ENCODE peak calls at places on chromosomes 6 and 20, in nine cellular contexts. S is HepG2, D is ascending aorta, Z is heart left ventricle, H is neural progenitor cell, F is body of pancreas, Q is astrocyte of the cerebellum, E is fibroblast of villous mesenchyme, X is fibroblast of mammary gland. N is an unnamed sample.

GRCh38 chr20:6492396-6493055 is 275.0 kb upstream of the BMP2 start:
- DNase-seq in F (no peak), X (no peak), D (no peak), H (no peak), Z (no peak), S (no peak), E (peak), Q (no peak), N (peak)

GRCh38 chr6:111357680-111358079 is 125.3 kb downstream of the REV3L start:
- DNase-seq in S (no peak), Q (no peak), F (no peak), X (no peak), Z (no peak), D (no peak), E (no peak), H (no peak), N (no peak)

GRCh38 chr6:25788305-25788922 is 33.9 kb downstream of the SLC17A4 start:
- DNase-seq in Q (no peak), F (peak), Z (peak), H (peak), S (peak), E (peak), X (peak), D (no peak), N (peak)

GRCh38 chr6:33061987-33062386 is 11.5 kb downstream of the HLA-DPA1 start:
- DNase-seq in H (no peak), D (no peak), Q (no peak), Z (no peak), E (peak), F (no peak), X (peak), S (no peak), N (peak)

GRCh38 chr20:10864076-10864672 is 190.4 kb upstream of the JAG1 start:
- DNase-seq in D (no peak), X (peak), F (peak), H (no peak), S (no peak), E (no peak), Q (no peak), Z (peak), N (peak)

GRCh38 chr6:21887301-21888185 is 294.0 kb downstream of the SOX4 start:
- DNase-seq in H (no peak), Z (peak), D (no peak), E (no peak), S (peak), X (peak), F (no peak), Q (peak), N (peak)

GRCh38 chr6:5025911-5026819 is 22.3 kb upstream of the RPP40 start:
- DNase-seq in F (peak), E (peak), D (no peak), X (peak), S (peak), H (peak), Q (no peak), Z (peak), N (peak)

GRCh38 chr6:33343953-33344611 is 26.5 kb upstream of the ZBTB22 start:
- DNase-seq in F (no peak), E (no peak), X (no peak), S (no peak), Z (no peak), H (no peak), D (no peak), Q (no peak), N (no peak)

GRCh38 chr6:37321516-37321915 is 32.3 kb upstream of the RNF8 start:
- DNase-seq in S (no peak), D (no peak), H (no peak), Q (no peak), Z (no peak), X (no peak), E (no peak), F (no peak), N (no peak)

GRCh38 chr6:106715922-106716321 is 86.5 kb downstream of the QRSL1 start:
- DNase-seq in H (no peak), Q (no peak), E (no peak), Z (no peak), F (no peak), S (no peak), D (no peak), X (no peak), N (no peak)

GRCh38 chr20:47051936-47052566 is 157.4 kb downstream of the EYA2 start:
- DNase-seq in D (no peak), E (no peak), Q (no peak), X (no peak), F (no peak), Z (no peak), S (no peak), H (no peak), N (no peak)

GRCh38 chr6:143806282-143807102 is 36.6 kb upstream of the LTV1 start:
- DNase-seq in S (no peak), Q (peak), H (no peak), F (peak), D (no peak), Z (no peak), E (peak), X (peak), N (peak)

GRCh38 chr6:112058243-112058642 is 4.3 kb downstream of the CCN6 start:
- DNase-seq in H (no peak), F (no peak), S (no peak), Q (no peak), X (no peak), D (no peak), Z (no peak), E (no peak), N (no peak)

GRCh38 chr6:109442393-109442924 is 1.9 kb downstream of the SMPD2 start:
- DNase-seq in H (no peak), F (no peak), X (no peak), E (no peak), S (no peak), Q (no peak), D (no peak), Z (no peak), N (no peak)

GRCh38 chr6:63578757-63579156 is 6.5 kb downstream of the LOC128125822 start:
- DNase-seq in F (no peak), X (no peak), E (no peak), Q (no peak), H (no peak), S (no peak), D (no peak), Z (no peak), N (no peak)

GRCh38 chr6:63576147-63576772 is 4.0 kb downstream of the LOC128125822 start:
- DNase-seq in F (no peak), S (no peak), X (no peak), H (no peak), D (no peak), E (no peak), Z (no peak), Q (no peak), N (no peak)

GRCh38 chr6:63574554-63574900 is 2.2 kb downstream of the LOC128125822 start:
- DNase-seq in S (no peak), Q (no peak), E (no peak), X (no peak), Z (no peak), D (no peak), H (no peak), F (no peak), N (no peak)

GRCh38 chr6:63579937-63580703 is 7.8 kb downstream of the LOC128125822 start:
- DNase-seq in Z (no peak), X (no peak), H (no peak), D (no peak), E (no peak), F (no peak), Q (no peak), S (no peak), N (no peak)

GRCh38 chr6:63576985-63577712 is 4.9 kb downstream of the LOC128125822 start:
- DNase-seq in F (no peak), Q (no peak), Z (no peak), H (no peak), X (no peak), S (no peak), D (no peak), E (no peak), N (no peak)
- H3K4me3 ChIP-seq in F (no peak), Q (no peak), Z (no peak), H (no peak), X (no peak), S (no peak), D (no peak), E (no peak), N (no peak)

GRCh38 chr20:58133020-58133419 is 95.4 kb downstream of the ANKRD60 start:
- DNase-seq in E (peak), Q (no peak), D (no peak), H (no peak), X (no peak), Z (no peak), S (no peak), F (no peak), N (no peak)
- TF ChIP-seq CTCF in E (no peak), Q (no peak), D (no peak), H (no peak), X (no peak), Z (no peak), S (no peak), F (no peak), N (no peak)

DNA sequence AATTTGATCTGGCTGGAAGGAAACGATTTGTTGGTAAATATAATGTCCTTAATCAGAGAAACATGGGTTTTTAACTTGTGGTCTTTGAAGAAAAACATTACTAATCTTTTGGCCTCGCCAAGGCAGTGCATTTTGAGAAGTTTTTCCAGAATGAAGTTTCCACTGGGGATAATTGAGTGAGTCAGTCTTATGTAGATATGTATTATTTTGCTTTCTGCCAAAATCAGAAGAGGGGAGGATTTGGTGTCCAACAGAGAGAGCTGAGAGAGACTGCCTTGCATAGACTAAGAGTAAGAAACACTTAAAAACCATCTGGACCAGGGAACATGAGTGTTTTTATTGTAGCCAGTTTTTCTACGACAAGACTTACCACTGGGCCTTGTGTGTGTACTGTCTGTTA is 80.0 kb downstream of the FNDC1 start:
- DNase-seq in E (no peak), H (no peak), X (peak), D (no peak), F (no peak), S (no peak), Z (no peak), Q (peak), N (peak)
- H3K4me3 ChIP-seq in E (no peak), H (no peak), X (no peak), D (no peak), F (no peak), S (no peak), Z (no peak), Q (no peak), N (no peak)

GRCh38 chr6:137370871-137371633 is 123.1 kb downstream of the OLIG3 start:
- DNase-seq in F (no peak), Q (no peak), E (peak), Z (no peak), H (no peak), X (peak), S (peak), D (no peak), N (no peak)
- TF ChIP-seq CTCF in F (no peak), Q (no peak), E (peak), Z (no peak), H (peak), X (peak), S (peak), D (no peak), N (peak)

GRCh38 chr6:54850061-54850460 is 3.5 kb downstream of the FAM83B start:
- DNase-seq in Q (no peak), H (no peak), Z (no peak), F (no peak), S (no peak), X (no peak), D (no peak), E (no peak), N (no peak)

GRCh38 chr6:54846243-54846856 is at the start of gene FAM83B:
- DNase-seq in E (no peak), D (no peak), H (peak), X (no peak), S (no peak), F (peak), Q (no peak), Z (peak), N (no peak)

GRCh38 chr6:54847799-54848597 is 1.4 kb downstream of the FAM83B start:
- DNase-seq in X (peak), Z (no peak), H (no peak), F (no peak), D (no peak), E (peak), S (no peak), Q (no peak), N (peak)

GRCh38 chr6:54846857-54847721 is 518 bp downstream of the FAM83B start:
- DNase-seq in D (no peak), F (peak), Q (no peak), Z (no peak), H (peak), E (no peak), X (no peak), S (no peak), N (no peak)
- H3K4me3 ChIP-seq in D (peak), F (peak), Q (peak), Z (peak), H (peak), E (peak), X (peak), S (no peak), N (peak)

GRCh38 chr6:136209496-136209895 is 40.6 kb downstream of the MTFR2 start:
- DNase-seq in Q (no peak), D (no peak), Z (no peak), E (no peak), H (no peak), F (no peak), X (no peak), S (no peak), N (no peak)

GRCh38 chr6:136212616-136213396 is 37.3 kb downstream of the MTFR2 start:
- DNase-seq in Q (no peak), H (no peak), X (no peak), Z (no peak), E (peak), D (no peak), F (no peak), S (no peak), N (no peak)

GRCh38 chr6:136213853-136214252 is 36.3 kb downstream of the MTFR2 start:
- DNase-seq in X (no peak), E (no peak), S (no peak), D (no peak), F (no peak), Q (no peak), H (no peak), Z (no peak), N (no peak)

GRCh38 chr6:136210450-136211165 is 39.5 kb downstream of the MTFR2 start:
- DNase-seq in X (no peak), H (no peak), E (no peak), D (no peak), S (no peak), F (no peak), Z (no peak), Q (no peak), N (no peak)

DNA sequence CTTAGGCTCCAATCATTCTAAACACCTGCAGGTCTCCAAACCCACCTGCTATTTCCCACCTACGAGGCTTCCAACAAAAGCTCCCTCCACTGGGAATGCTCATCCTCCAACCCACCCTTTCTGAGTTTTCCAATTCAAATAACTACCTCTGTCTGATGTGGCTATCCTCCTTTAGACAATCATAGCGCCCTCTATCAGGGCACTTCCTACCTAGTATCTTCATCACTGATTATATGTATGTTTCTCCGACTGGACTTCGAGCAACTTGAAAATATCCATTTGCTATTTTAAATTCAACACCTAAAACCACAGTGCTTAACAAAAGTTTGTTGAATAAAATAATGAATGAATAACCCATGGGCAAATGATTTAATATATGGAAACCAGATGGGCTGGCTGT is 41.3 kb downstream of the MTFR2 start:
- DNase-seq in Q (no peak), F (no peak), E (no peak), X (no peak), D (no peak), H (no peak), Z (no peak), S (no peak), N (no peak)
- TF ChIP-seq CTCF in Q (no peak), F (no peak), E (no peak), X (no peak), D (no peak), H (peak), Z (no peak), S (no peak), N (no peak)

GRCh38 chr6:139028658-139029469 is at the start of gene ABRACL:
- DNase-seq in E (peak), F (peak), S (no peak), Z (peak), Q (peak), X (peak), H (peak), D (peak), N (peak)

GRCh38 chr6:139028242-139028657 is 295 bp upstream of the ABRACL start:
- DNase-seq in E (no peak), F (peak), D (no peak), S (no peak), Z (no peak), Q (no peak), X (peak), H (peak), N (no peak)

GRCh38 chr6:139029470-139030210 is 1.1 kb downstream of the ABRACL start:
- DNase-seq in X (peak), H (peak), Q (no peak), F (peak), E (peak), Z (peak), D (no peak), S (no peak), N (peak)

GRCh38 chr6:139030539-139030938 is 2.0 kb downstream of the ABRACL start:
- DNase-seq in E (no peak), D (no peak), Z (no peak), F (peak), X (no peak), S (no peak), H (no peak), Q (no peak), N (no peak)

GRCh38 chr6:139030211-139030530 is 1.6 kb downstream of the ABRACL start:
- DNase-seq in D (no peak), S (no peak), E (no peak), Q (no peak), Z (no peak), H (peak), X (no peak), F (no peak), N (no peak)
- H3K4me3 ChIP-seq in D (peak), S (no peak), E (peak), Q (peak), Z (peak), H (peak), X (peak), F (no peak), N (peak)

GRCh38 chr6:31476515-31477139 is 21.3 kb upstream of the MICB start:
- DNase-seq in X (no peak), S (no peak), H (no peak), Q (no peak), F (no peak), Z (no peak), D (no peak), E (no peak), N (no peak)

GRCh38 chr6:31473244-31473643 is 24.7 kb upstream of the MICB start:
- DNase-seq in F (no peak), D (no peak), H (no peak), Q (no peak), X (no peak), S (no peak), Z (no peak), E (no peak), N (no peak)

GRCh38 chr6:31473780-31474725 is 23.9 kb upstream of the MICB start:
- DNase-seq in X (peak), F (no peak), H (no peak), Z (no peak), D (no peak), E (no peak), S (no peak), Q (no peak), N (peak)

GRCh38 chr6:31472259-31472658 is 25.7 kb upstream of the MICB start:
- DNase-seq in F (no peak), X (no peak), E (no peak), D (no peak), Q (no peak), H (no peak), Z (no peak), S (no peak), N (no peak)

GRCh38 chr6:31474871-31475286 is 23.1 kb upstream of the MICB start:
- DNase-seq in F (no peak), D (no peak), X (no peak), S (no peak), Q (no peak), Z (no peak), H (peak), E (no peak), N (no peak)
- TF ChIP-seq CTCF in F (no peak), D (no peak), X (peak), S (peak), Q (peak), Z (peak), H (peak), E (peak), N (peak)

GRCh38 chr6:98845201-98846020 is 11.0 kb downstream of the POU3F2 start:
- DNase-seq in X (peak), S (peak), E (peak), Q (peak), F (peak), D (no peak), H (peak), Z (peak), N (peak)
- H3K4me3 ChIP-seq in X (no peak), S (no peak), E (peak), Q (peak), F (no peak), D (peak), H (peak), Z (peak), N (peak)

N was measured in fibroblast of pulmonary artery.